ENCODE peak calls at places on chromosomes 11 and 22, in nine cellular contexts. D is sigmoid colon, J is SK-N-SH, B is GM12891, E is stomach, Y is spleen, R is vagina, M is HCT116, T is transverse colon. L is an unnamed sample.

GRCh38 chr11:118283756-118284350 is 19.8 kb upstream of the MPZL2 start:
- DNase-seq in D (no peak), J (no peak), B (no peak), E (no peak), Y (no peak), R (no peak), M (no peak), T (no peak), L (no peak)

GRCh38 chr11:34650528-34650927 is 29.6 kb downstream of the EHF start:
- DNase-seq in D (no peak), J (no peak), B (peak), E (no peak), Y (no peak), R (peak), M (no peak), T (no peak), L (no peak)

GRCh38 chr11:84780689-84781293 is 846.4 kb downstream of the DLG2 start:
- DNase-seq in D (no peak), J (no peak), B (no peak), E (no peak), Y (no peak), R (no peak), M (peak), T (no peak), L (peak)

GRCh38 chr11:8917157-8917820 is 6.3 kb downstream of the AKIP1 start:
- DNase-seq in D (peak), J (no peak), B (no peak), E (peak), Y (no peak), R (no peak), M (no peak), T (no peak), L (no peak)

GRCh38 chr11:30474151-30474954 is 111.8 kb downstream of the MPPED2 start:
- DNase-seq in D (no peak), J (no peak), B (no peak), E (no peak), Y (no peak), R (no peak), M (no peak), T (no peak), L (no peak)

GRCh38 chr22:20238567-20239062 is 29.5 kb downstream of the RTN4R start:
- DNase-seq in D (no peak), J (peak), B (peak), E (peak), Y (peak), R (no peak), M (peak), T (peak), L (no peak)

GRCh38 chr22:20569059-20570058 is 61.9 kb downstream of the MED15 start:
- DNase-seq in D (peak), J (no peak), B (no peak), E (peak), Y (peak), R (no peak), M (peak), T (peak), L (no peak)

GRCh38 chr22:45830531-45831245 is 146.3 kb downstream of the WNT7B start:
- DNase-seq in D (no peak), J (no peak), B (no peak), E (no peak), Y (no peak), R (no peak), M (no peak), T (no peak), L (peak)

GRCh38 chr22:42929838-42930155 is 72.7 kb upstream of the ARFGAP3 start:
- DNase-seq in D (no peak), J (no peak), B (no peak), E (no peak), Y (peak), R (no peak), M (no peak), T (no peak), L (no peak)

GRCh38 chr22:31087744-31088215 is 6.7 kb downstream of the SMTN start:
- DNase-seq in D (no peak), J (peak), B (no peak), E (no peak), Y (no peak), R (no peak), M (no peak), T (no peak), L (no peak)

GRCh38 chr22:21051836-21052400 is 6.2 kb downstream of the LRRC74B start:
- DNase-seq in D (no peak), J (no peak), B (no peak), E (no peak), Y (peak), R (no peak), M (no peak), T (no peak), L (no peak)

GRCh38 chr22:38653741-38654140 is 2.5 kb downstream of the FAM227A start:
- DNase-seq in D (no peak), J (no peak), B (no peak), E (no peak), Y (no peak), R (no peak), M (no peak), T (no peak), L (no peak)
- TF ChIP-seq POLR2AphosphoS5 in D (no peak), J (no peak), B (no peak), E (no peak), Y (no peak), R (no peak), M (no peak), T (no peak), L (no peak)

GRCh38 chr11:63762662-63763505 is 5.7 kb downstream of the ZFTA start:
- DNase-seq in D (peak), J (peak), B (no peak), E (peak), Y (no peak), R (no peak), M (no peak), T (peak), L (no peak)
- TF ChIP-seq POLR2AphosphoS5 in D (peak), J (no peak), B (no peak), E (no peak), Y (peak), R (no peak), M (no peak), T (no peak), L (no peak)

DNA sequence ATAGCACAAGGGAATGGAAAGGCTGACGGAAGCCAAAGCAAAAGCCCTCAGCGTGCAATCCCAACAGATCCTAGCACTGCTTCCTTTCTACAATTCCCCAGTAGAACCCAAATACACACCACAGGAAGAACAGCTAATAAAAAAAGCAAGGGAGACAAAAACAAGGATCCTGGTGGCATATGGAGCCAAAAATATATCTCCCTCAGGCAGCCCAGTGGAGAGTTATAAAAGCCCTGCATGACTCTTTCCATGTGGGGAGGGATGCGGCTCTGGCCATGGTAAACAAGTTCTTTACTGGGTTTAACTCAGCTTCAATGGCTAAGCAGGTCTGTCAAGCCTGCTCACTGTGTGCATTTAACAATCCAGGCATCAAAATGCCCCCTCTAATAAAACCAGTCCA is 88.1 kb downstream of the PIWIL4 start:
- DNase-seq in D (no peak), J (no peak), B (no peak), E (no peak), Y (no peak), R (no peak), M (no peak), T (no peak), L (no peak)
- TF ChIP-seq POLR2AphosphoS5 in D (no peak), J (no peak), B (no peak), E (no peak), Y (no peak), R (no peak), M (no peak), T (no peak), L (no peak)

DNA sequence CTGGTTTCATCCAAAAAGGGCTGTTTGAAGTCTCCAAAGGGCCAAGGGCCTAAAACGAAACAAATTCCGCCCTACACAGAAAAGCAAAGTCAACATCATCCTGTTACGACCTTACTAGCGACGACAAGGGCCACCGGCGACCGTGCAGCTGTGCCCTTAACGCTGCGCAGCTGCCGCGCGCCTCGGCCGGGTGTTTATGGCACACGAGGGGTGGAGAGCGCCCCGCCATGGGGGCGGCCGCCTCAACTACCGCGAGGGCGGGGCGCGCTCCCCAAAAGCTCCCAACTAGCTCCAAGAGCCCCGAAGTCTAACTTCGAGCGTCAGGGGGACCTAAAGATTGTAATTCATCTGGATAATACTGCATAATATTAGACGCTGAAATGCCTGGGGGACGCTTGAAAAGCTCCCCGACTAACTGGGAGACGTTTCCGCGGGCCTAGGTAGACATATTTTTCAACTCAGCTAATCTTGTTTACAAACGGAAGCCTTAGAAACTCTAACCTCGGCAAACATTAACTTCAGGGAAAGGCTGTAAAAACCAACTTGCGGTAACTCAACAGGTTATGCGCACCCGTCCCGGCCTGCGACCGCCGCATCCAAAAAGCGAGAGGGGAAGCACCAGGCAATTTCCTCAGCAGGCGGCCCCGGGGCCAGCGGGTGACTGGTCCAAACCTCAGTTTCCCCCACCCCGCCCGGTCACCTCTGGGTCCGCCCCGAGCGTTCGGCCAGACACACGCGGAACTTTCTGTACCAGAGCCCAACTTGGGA is 688 bp downstream of the TMEM123 start:
- DNase-seq in D (peak), J (peak), B (peak), E (peak), Y (peak), R (no peak), M (no peak), T (peak), L (no peak)
- TF ChIP-seq POLR2AphosphoS5 in D (peak), J (peak), B (peak), E (peak), Y (peak), R (peak), M (peak), T (peak), L (peak)

DNA sequence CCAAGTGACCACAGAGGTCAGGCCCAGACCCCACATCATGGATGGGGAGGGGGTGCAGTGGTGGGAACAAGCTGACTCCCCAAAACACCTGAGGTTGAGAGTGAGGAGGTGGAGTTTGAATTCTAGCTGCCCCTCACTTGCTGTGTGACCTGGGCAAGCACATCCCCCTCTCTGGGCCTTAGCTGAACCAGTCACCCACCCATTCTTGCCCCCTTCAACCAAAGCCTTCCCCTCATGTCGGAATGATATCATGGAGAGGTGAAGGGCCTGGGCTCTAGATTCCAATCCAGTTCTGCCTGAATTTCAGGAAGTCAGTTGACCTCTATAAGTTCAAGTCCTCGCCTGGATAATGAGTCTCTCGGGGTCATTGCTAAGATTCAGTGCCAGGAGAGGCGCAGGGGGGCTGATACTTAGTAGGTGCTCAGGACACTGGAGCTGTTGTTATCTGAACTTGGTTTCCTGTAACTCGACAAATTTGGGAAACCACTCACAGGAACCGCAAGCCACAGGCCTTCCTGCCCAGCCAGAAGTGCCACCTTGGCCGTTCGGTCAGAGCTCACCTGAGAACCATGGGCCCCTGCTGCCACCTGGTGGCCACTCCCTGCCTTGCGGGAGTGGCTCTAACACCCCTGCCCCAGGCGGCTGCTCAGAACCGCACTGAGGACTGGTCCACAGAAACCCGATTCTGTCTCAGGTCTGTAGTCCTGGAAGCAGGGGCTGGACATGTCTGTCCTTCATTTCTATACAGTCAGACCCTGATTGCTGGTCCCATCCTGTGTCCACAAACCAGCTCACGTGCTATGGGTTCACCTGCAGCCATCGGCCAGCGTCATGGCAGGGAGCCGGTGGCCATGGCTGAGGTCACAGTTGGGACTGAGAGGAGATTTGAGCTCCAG is 6.9 kb downstream of the CDC42EP1 start:
- DNase-seq in D (peak), J (peak), B (peak), E (peak), Y (peak), R (no peak), M (peak), T (peak), L (no peak)
- TF ChIP-seq POLR2AphosphoS5 in D (no peak), J (no peak), B (no peak), E (no peak), Y (peak), R (peak), M (peak), T (no peak), L (no peak)

L was measured in Panc1.